ENCODE peak calls at places on chromosomes 16 and 17, in seven cellular contexts. One of them, this sample, is unnamed.

GRCh38 chr17:20263595-20263994 is 203.7 kb downstream of the LGALS9B start:
- DNase-seq in neural progenitor cell: no peak
- DNase-seq in fibroblast of villous mesenchyme: peak; percentile 63
- DNase-seq in ovary: no peak
- DNase-seq in mucosa of descending colon: no peak
- DNase-seq in chondrocyte: no peak
- DNase-seq in omental fat pad: no peak
- DNase-seq in this sample: no peak

GRCh38 chr17:61400058-61400785 is 579 bp downstream of the TBX2 start:
- DNase-seq in chondrocyte: no peak
- DNase-seq in neural progenitor cell: peak; percentile 71
- DNase-seq in fibroblast of villous mesenchyme: peak; percentile 39
- DNase-seq in mucosa of descending colon: peak; percentile 40
- DNase-seq in omental fat pad: no peak
- DNase-seq in ovary: peak; percentile 53
- DNase-seq in this sample: no peak

GRCh38 chr16:72940886-72941285 is 107.0 kb downstream of the ZFHX3 start:
- DNase-seq in omental fat pad: no peak
- DNase-seq in neural progenitor cell: no peak
- DNase-seq in chondrocyte: no peak
- DNase-seq in ovary: no peak
- DNase-seq in fibroblast of villous mesenchyme: no peak
- DNase-seq in mucosa of descending colon: no peak
- DNase-seq in this sample: no peak

GRCh38 chr16:67463059-67463458 is 17.9 kb downstream of the ATP6V0D1 start:
- DNase-seq in fibroblast of villous mesenchyme: peak; percentile 75
- DNase-seq in ovary: no peak
- DNase-seq in omental fat pad: no peak
- DNase-seq in mucosa of descending colon: peak; percentile 76
- DNase-seq in chondrocyte: no peak
- DNase-seq in neural progenitor cell: no peak
- DNase-seq in this sample: no peak

GRCh38 chr16:46929378-46930332 is 43.8 kb downstream of the DNAJA2 start:
- DNase-seq in neural progenitor cell: peak; percentile 70
- DNase-seq in omental fat pad: peak; percentile 42
- DNase-seq in chondrocyte: no peak
- DNase-seq in fibroblast of villous mesenchyme: peak; percentile 54
- DNase-seq in ovary: peak; percentile 66
- DNase-seq in mucosa of descending colon: peak; percentile 73
- DNase-seq in this sample: peak; percentile 25

GRCh38 chr16:82043680-82044584 is 8.9 kb downstream of the HSD17B2 start:
- DNase-seq in mucosa of descending colon: no peak
- DNase-seq in ovary: no peak
- DNase-seq in chondrocyte: no peak
- DNase-seq in omental fat pad: no peak
- DNase-seq in neural progenitor cell: peak; percentile 56
- DNase-seq in fibroblast of villous mesenchyme: peak; percentile 85
- DNase-seq in this sample: peak; percentile 24

GRCh38 chr17:80969674-80970043 is 22.0 kb upstream of the CHMP6 start:
- DNase-seq in mucosa of descending colon: no peak
- DNase-seq in neural progenitor cell: no peak
- DNase-seq in fibroblast of villous mesenchyme: no peak
- DNase-seq in ovary: no peak
- DNase-seq in omental fat pad: no peak
- DNase-seq in chondrocyte: peak; percentile 82
- DNase-seq in this sample: no peak

GRCh38 chr17:31825961-31826691 is 32.9 kb downstream of the COPRS start:
- DNase-seq in chondrocyte: no peak
- DNase-seq in mucosa of descending colon: peak; percentile 53
- DNase-seq in ovary: no peak
- DNase-seq in neural progenitor cell: no peak
- DNase-seq in fibroblast of villous mesenchyme: peak; percentile 66
- DNase-seq in omental fat pad: no peak
- DNase-seq in this sample: no peak

GRCh38 chr17:2373179-2373578 is 27.7 kb downstream of the MNT start:
- DNase-seq in omental fat pad: no peak
- DNase-seq in fibroblast of villous mesenchyme: no peak
- DNase-seq in neural progenitor cell: no peak
- DNase-seq in chondrocyte: no peak
- DNase-seq in ovary: no peak
- DNase-seq in mucosa of descending colon: no peak
- DNase-seq in this sample: no peak

GRCh38 chr17:77842148-77842905 is 116.2 kb upstream of the TNRC6C start:
- DNase-seq in mucosa of descending colon: no peak
- DNase-seq in ovary: no peak
- DNase-seq in chondrocyte: peak; percentile 60
- DNase-seq in neural progenitor cell: no peak
- DNase-seq in omental fat pad: no peak
- DNase-seq in fibroblast of villous mesenchyme: no peak
- DNase-seq in this sample: no peak

GRCh38 chr17:81561494-81561885 is 9.3 kb upstream of the FAAP100 start:
- DNase-seq in omental fat pad: no peak
- DNase-seq in mucosa of descending colon: no peak
- DNase-seq in neural progenitor cell: no peak
- DNase-seq in ovary: no peak
- DNase-seq in chondrocyte: no peak
- DNase-seq in fibroblast of villous mesenchyme: no peak
- DNase-seq in this sample: no peak

GRCh38 chr17:38870259-38871165 is 654 bp downstream of the LASP1 start:
- DNase-seq in fibroblast of villous mesenchyme: peak; percentile 69
- DNase-seq in ovary: peak; percentile 82
- DNase-seq in neural progenitor cell: peak; percentile 76
- DNase-seq in chondrocyte: no peak
- DNase-seq in omental fat pad: no peak
- DNase-seq in mucosa of descending colon: peak; percentile 92
- DNase-seq in this sample: no peak

GRCh38 chr16:53356478-53357207 is 77.6 kb upstream of the RBL2 start:
- DNase-seq in omental fat pad: no peak
- DNase-seq in fibroblast of villous mesenchyme: no peak
- DNase-seq in mucosa of descending colon: no peak
- DNase-seq in ovary: no peak
- DNase-seq in chondrocyte: no peak
- DNase-seq in neural progenitor cell: peak; percentile 42
- DNase-seq in this sample: no peak

GRCh38 chr17:31394544-31394943 is 3.1 kb downstream of the RAB11FIP4 start:
- DNase-seq in ovary: peak; percentile 79
- DNase-seq in neural progenitor cell: peak; percentile 90
- DNase-seq in chondrocyte: peak; percentile 86
- DNase-seq in omental fat pad: peak; percentile 55
- DNase-seq in fibroblast of villous mesenchyme: peak; percentile 78
- DNase-seq in mucosa of descending colon: no peak
- DNase-seq in this sample: peak; percentile 43

GRCh38 chr17:17220529-17220928 is 14.4 kb upstream of the PLD6 start:
- DNase-seq in omental fat pad: no peak
- DNase-seq in chondrocyte: no peak
- DNase-seq in neural progenitor cell: no peak
- DNase-seq in ovary: no peak
- DNase-seq in fibroblast of villous mesenchyme: no peak
- DNase-seq in mucosa of descending colon: peak; percentile 19
- DNase-seq in this sample: no peak

GRCh38 chr17:18229771-18230170 is 4.3 kb downstream of the LLGL1 start:
- DNase-seq in mucosa of descending colon: no peak
- DNase-seq in neural progenitor cell: no peak
- DNase-seq in fibroblast of villous mesenchyme: no peak
- DNase-seq in chondrocyte: no peak
- DNase-seq in ovary: no peak
- DNase-seq in omental fat pad: no peak
- DNase-seq in this sample: no peak

GRCh38 chr17:784143-784542 is 2.0 kb downstream of the MRM3 start:
- DNase-seq in ovary: no peak
- DNase-seq in fibroblast of villous mesenchyme: no peak
- DNase-seq in neural progenitor cell: no peak
- DNase-seq in mucosa of descending colon: no peak
- DNase-seq in chondrocyte: no peak
- DNase-seq in omental fat pad: no peak
- DNase-seq in this sample: no peak

GRCh38 chr17:787641-788221 is 5.6 kb downstream of the MRM3 start:
- DNase-seq in neural progenitor cell: no peak
- DNase-seq in chondrocyte: no peak
- DNase-seq in fibroblast of villous mesenchyme: no peak
- DNase-seq in mucosa of descending colon: no peak
- DNase-seq in omental fat pad: no peak
- DNase-seq in ovary: no peak
- DNase-seq in this sample: no peak

GRCh38 chr17:778096-778495 is 4.0 kb downstream of the GLOD4 start:
- DNase-seq in ovary: no peak
- DNase-seq in omental fat pad: no peak
- DNase-seq in fibroblast of villous mesenchyme: no peak
- DNase-seq in mucosa of descending colon: no peak
- DNase-seq in neural progenitor cell: no peak
- DNase-seq in chondrocyte: no peak
- DNase-seq in this sample: no peak

DNA sequence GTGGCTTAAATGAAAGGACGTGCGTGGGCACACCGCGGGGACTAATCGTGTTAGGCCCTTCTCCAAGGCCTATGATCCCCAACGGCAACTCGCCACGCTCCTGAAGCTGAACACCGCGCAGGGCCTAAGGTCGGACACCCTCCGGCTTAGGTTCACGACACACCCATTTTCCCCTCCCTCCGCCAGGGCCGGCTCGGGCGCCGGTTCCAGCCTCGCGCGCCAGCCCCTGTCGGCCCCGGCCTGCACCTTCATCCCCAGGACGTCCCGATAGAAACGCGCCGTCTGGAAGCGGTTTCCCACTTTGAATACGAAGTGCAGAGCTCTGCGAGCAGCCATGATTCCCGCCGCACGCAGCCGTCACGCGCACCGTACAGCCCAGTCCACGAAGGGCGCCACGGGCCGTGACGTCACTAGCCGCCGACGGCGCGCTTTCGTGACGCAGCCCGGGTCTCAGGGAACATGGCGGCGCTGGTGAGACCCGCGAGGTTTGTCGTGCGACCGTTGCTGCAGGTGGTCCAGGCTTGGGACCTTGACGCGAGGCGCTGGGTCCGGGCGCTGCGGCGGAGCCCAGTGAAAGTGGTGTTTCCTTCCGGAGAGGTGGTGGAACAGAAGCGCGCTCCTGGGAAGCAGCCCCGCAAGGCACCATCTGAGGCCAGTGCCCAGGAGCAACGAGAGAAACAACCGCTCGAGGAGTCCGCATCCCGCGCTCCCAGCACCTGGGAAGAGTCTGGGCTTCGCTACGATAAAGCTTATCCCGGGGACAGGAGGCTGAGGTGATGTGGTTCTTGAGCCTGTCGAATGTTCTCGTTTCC is at the start of the genes GLOD4 and MRM3:
- DNase-seq in fibroblast of villous mesenchyme: peak; percentile 89
- DNase-seq in neural progenitor cell: peak; percentile 94
- DNase-seq in chondrocyte: no peak
- DNase-seq in omental fat pad: peak; percentile 95
- DNase-seq in ovary: peak; percentile 96
- DNase-seq in mucosa of descending colon: peak; percentile 94
- DNase-seq in this sample: peak; percentile 63
- TF ChIP-seq CTCF in fibroblast of villous mesenchyme: peak; percentile 15
- TF ChIP-seq CTCF in neural progenitor cell: peak; percentile 51
- TF ChIP-seq CTCF in chondrocyte: peak; percentile 54
- TF ChIP-seq CTCF in omental fat pad: no peak
- TF ChIP-seq CTCF in ovary: peak; percentile 68
- TF ChIP-seq CTCF in mucosa of descending colon: no peak
- TF ChIP-seq CTCF in this sample: no peak

GRCh38 chr16:27316038-27316680 is 2.4 kb downstream of the IL4R start:
- DNase-seq in chondrocyte: peak; percentile 33
- DNase-seq in neural progenitor cell: no peak
- DNase-seq in fibroblast of villous mesenchyme: no peak
- DNase-seq in omental fat pad: no peak
- DNase-seq in mucosa of descending colon: no peak
- DNase-seq in ovary: no peak
- DNase-seq in this sample: no peak

GRCh38 chr16:27318399-27319256 is 4.9 kb downstream of the IL4R start:
- DNase-seq in ovary: no peak
- DNase-seq in omental fat pad: no peak
- DNase-seq in neural progenitor cell: no peak
- DNase-seq in chondrocyte: peak; percentile 67
- DNase-seq in mucosa of descending colon: peak; percentile 65
- DNase-seq in fibroblast of villous mesenchyme: peak; percentile 89
- DNase-seq in this sample: no peak

GRCh38 chr16:27319257-27319965 is 5.6 kb downstream of the IL4R start:
- DNase-seq in chondrocyte: peak; percentile 50
- DNase-seq in fibroblast of villous mesenchyme: no peak
- DNase-seq in omental fat pad: no peak
- DNase-seq in ovary: no peak
- DNase-seq in mucosa of descending colon: no peak
- DNase-seq in neural progenitor cell: no peak
- DNase-seq in this sample: no peak

GRCh38 chr16:27317320-27317719 is 3.5 kb downstream of the IL4R start:
- DNase-seq in omental fat pad: no peak
- DNase-seq in neural progenitor cell: no peak
- DNase-seq in fibroblast of villous mesenchyme: no peak
- DNase-seq in chondrocyte: peak; percentile 19
- DNase-seq in ovary: no peak
- DNase-seq in mucosa of descending colon: no peak
- DNase-seq in this sample: no peak

DNA sequence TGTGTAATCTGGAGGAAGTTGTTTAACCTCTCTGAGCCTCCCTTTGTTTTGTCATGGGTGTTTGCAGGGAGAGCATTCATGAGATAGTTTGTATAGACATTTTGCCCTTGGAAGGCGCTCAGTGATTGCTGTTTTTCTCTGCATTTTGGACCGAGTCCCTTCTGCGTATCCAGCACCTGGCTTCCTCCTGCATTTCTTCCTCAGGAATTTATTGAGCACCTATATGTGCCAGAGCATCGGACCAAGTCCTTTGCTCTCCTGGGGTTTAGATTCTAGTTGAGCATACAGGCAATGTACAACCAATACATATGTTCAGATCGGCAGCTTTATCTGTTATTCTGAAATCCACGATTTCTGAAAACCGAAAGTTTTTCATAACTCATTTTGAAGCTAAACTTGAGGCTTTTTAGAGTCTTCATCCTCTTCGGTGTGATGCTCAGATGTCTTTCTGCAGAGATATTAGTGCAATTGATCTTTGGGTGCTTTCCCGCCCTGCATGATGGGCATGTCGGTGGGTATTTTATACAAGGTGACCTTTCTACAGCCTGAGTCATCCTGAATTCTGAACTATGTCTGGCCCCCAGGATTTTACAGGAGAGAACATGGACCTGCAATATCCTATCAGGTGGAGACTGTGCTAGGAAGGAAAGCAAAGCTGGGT is 4.1 kb downstream of the IL4R start:
- DNase-seq in chondrocyte: no peak
- DNase-seq in omental fat pad: no peak
- DNase-seq in ovary: no peak
- DNase-seq in mucosa of descending colon: no peak
- DNase-seq in fibroblast of villous mesenchyme: no peak
- DNase-seq in neural progenitor cell: no peak
- DNase-seq in this sample: no peak
- TF ChIP-seq CTCF in chondrocyte: no peak
- TF ChIP-seq CTCF in omental fat pad: no peak
- TF ChIP-seq CTCF in ovary: no peak
- TF ChIP-seq CTCF in mucosa of descending colon: no peak
- TF ChIP-seq CTCF in fibroblast of villous mesenchyme: no peak
- TF ChIP-seq CTCF in neural progenitor cell: no peak
- TF ChIP-seq CTCF in this sample: no peak

GRCh38 chr17:49616086-49616485 is 40.4 kb downstream of the NXPH3 start:
- DNase-seq in neural progenitor cell: peak; percentile 21
- DNase-seq in omental fat pad: no peak
- DNase-seq in fibroblast of villous mesenchyme: no peak
- DNase-seq in mucosa of descending colon: no peak
- DNase-seq in chondrocyte: no peak
- DNase-seq in ovary: no peak
- DNase-seq in this sample: no peak
- TF ChIP-seq CTCF in neural progenitor cell: peak; percentile 37
- TF ChIP-seq CTCF in omental fat pad: no peak
- TF ChIP-seq CTCF in fibroblast of villous mesenchyme: peak; percentile 45
- TF ChIP-seq CTCF in mucosa of descending colon: no peak
- TF ChIP-seq CTCF in chondrocyte: peak; percentile 53
- TF ChIP-seq CTCF in ovary: no peak
- TF ChIP-seq CTCF in this sample: no peak

GRCh38 chr17:74919440-74920305 is 3.4 kb downstream of the USH1G start:
- DNase-seq in omental fat pad: no peak
- DNase-seq in neural progenitor cell: peak; percentile 56
- DNase-seq in mucosa of descending colon: no peak
- DNase-seq in ovary: no peak
- DNase-seq in chondrocyte: no peak
- DNase-seq in fibroblast of villous mesenchyme: no peak
- DNase-seq in this sample: no peak
- TF ChIP-seq CTCF in omental fat pad: no peak
- TF ChIP-seq CTCF in neural progenitor cell: peak; percentile 33
- TF ChIP-seq CTCF in mucosa of descending colon: no peak
- TF ChIP-seq CTCF in ovary: no peak
- TF ChIP-seq CTCF in chondrocyte: peak; percentile 61
- TF ChIP-seq CTCF in fibroblast of villous mesenchyme: peak; percentile 28
- TF ChIP-seq CTCF in this sample: peak; percentile 37